ENCODE peak calls at places on chromosomes 1 and 21, in ten cellular contexts. D is CD4-positive, alpha-beta memory T cell; Q is right lobe of liver; S is OCI-LY7; M is left ventricle myocardium inferior; A is heart left ventricle; T is heart right ventricle; P is aorta; I is GM23338; W is pancreas. G is an unnamed sample.

GRCh38 chr1:175338447-175339135 is 146.0 kb upstream of the KIAA0040 start:
- DNase-seq in A (no peak), M (no peak), W (no peak), P (no peak), I (peak; percentile 87), S (peak; percentile 80), Q (no peak), T (no peak), D (peak; percentile 61), G (peak; percentile 89)

GRCh38 chr1:119373465-119373864 is 4.9 kb downstream of the HAO2 start:
- DNase-seq in W (no peak), M (no peak), T (no peak), Q (no peak), S (no peak), P (no peak), A (no peak), D (no peak), I (no peak), G (no peak)

GRCh38 chr1:241749924-241750695 is 97.9 kb upstream of the EXO1 start:
- DNase-seq in T (no peak), M (no peak), A (no peak), S (no peak), P (no peak), Q (no peak), D (no peak), W (no peak), I (no peak), G (no peak)

GRCh38 chr1:192691041-192691440 is 55.1 kb downstream of the RGS13 start:
- DNase-seq in P (no peak), T (no peak), A (no peak), Q (no peak), I (no peak), M (no peak), S (no peak), D (no peak), W (no peak), G (no peak)

GRCh38 chr1:226975259-226975908 is 35.3 kb downstream of the COQ8A start:
- DNase-seq in W (peak; percentile 44), D (no peak), I (no peak), P (no peak), M (peak; percentile 25), A (no peak), S (no peak), Q (no peak), T (no peak), G (no peak)

GRCh38 chr1:27116210-27116609 is 38.7 kb downstream of the SLC9A1 start:
- DNase-seq in Q (no peak), I (no peak), D (no peak), S (no peak), W (no peak), M (peak; percentile 40), A (no peak), T (peak; percentile 38), P (no peak), G (no peak)

GRCh38 chr1:87335175-87335992 is 6.7 kb downstream of the LMO4 start:
- DNase-seq in I (peak; percentile 72), D (peak; percentile 76), M (peak; percentile 76), W (peak; percentile 79), Q (peak; percentile 87), T (peak; percentile 80), A (peak; percentile 90), S (peak; percentile 77), P (peak; percentile 91), G (peak; percentile 71)

GRCh38 chr21:29642551-29643245 is 297.1 kb downstream of the GRIK1 start:
- DNase-seq in T (no peak), M (no peak), A (no peak), D (no peak), P (no peak), Q (no peak), S (no peak), W (no peak), I (no peak), G (no peak)

GRCh38 chr1:150577557-150578277 is 1.7 kb downstream of the MCL1 start:
- DNase-seq in A (no peak), W (no peak), M (no peak), D (peak; percentile 60), T (no peak), P (no peak), I (peak; percentile 14), S (peak; percentile 50), Q (no peak), G (no peak)

GRCh38 chr1:190286111-190286510 is 191.6 kb downstream of the BRINP3 start:
- DNase-seq in W (no peak), Q (no peak), P (no peak), D (no peak), I (no peak), M (no peak), A (no peak), S (no peak), T (no peak), G (no peak)

DNA sequence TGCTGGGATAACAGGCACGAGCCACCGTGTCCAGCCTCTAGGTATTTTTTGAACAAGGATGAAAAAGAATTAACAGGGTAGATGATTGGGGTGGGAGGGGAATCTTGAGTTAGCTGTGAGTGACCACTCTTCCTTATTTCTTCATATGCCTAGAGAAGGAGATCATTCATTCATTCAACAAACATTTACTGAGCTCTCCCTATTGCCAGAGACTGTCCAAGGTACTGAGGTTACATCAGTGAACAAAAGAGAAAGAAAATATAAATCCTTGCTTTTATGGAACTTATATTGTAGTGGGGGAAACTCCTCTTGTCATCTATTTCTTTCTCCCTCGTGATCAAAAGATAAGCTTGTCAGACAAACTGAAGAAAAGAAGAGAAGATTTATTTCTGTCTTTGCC is 62.9 kb downstream of the S1PR1 start:
- DNase-seq in D (no peak), M (no peak), P (no peak), S (no peak), W (no peak), I (no peak), A (no peak), T (no peak), Q (no peak), G (no peak)
- H3K27ac ChIP-seq in D (no peak overlapping the region), M (no peak overlapping the region), P (no peak overlapping the region), S (no peak overlapping the region), W (no peak overlapping the region), I (no peak overlapping the region), A (peak overlapping the region; percentile 27), T (no peak overlapping the region), Q (no peak overlapping the region), G (no peak overlapping the region)

GRCh38 chr1:117675907-117676430 is 70.1 kb downstream of the TENT5C start:
- DNase-seq in S (no peak), T (no peak), Q (no peak), M (no peak), D (no peak), I (no peak), A (no peak), P (no peak), W (no peak), G (no peak)
- H3K27ac ChIP-seq in S (no peak overlapping the region), T (peak overlapping the region; percentile 69), Q (no peak overlapping the region), M (peak overlapping the region; percentile 92), D (no peak overlapping the region), I (no peak overlapping the region), A (peak overlapping the region; percentile 49), P (peak overlapping the region; percentile 47), W (no peak overlapping the region), G (no peak overlapping the region)

GRCh38 chr1:28329395-28330153 is 734 bp downstream of the MED18 start:
- DNase-seq in P (peak; percentile 78), T (peak; percentile 14), D (no peak), W (peak; percentile 59), I (peak; percentile 76), A (no peak), Q (peak; percentile 57), M (no peak), S (peak; percentile 60), G (peak; percentile 28)

GRCh38 chr1:28326980-28327379 is 1.9 kb upstream of the MED18 start:
- DNase-seq in Q (no peak), D (no peak), S (peak; percentile 20), P (no peak), W (no peak), M (no peak), I (no peak), T (no peak), A (no peak), G (no peak)

GRCh38 chr1:28323720-28324119 is 5.1 kb upstream of the MED18 start:
- DNase-seq in W (no peak), A (no peak), P (no peak), Q (no peak), M (no peak), T (no peak), D (no peak), I (no peak), S (no peak), G (peak; percentile 16)

GRCh38 chr1:28328228-28328648 is 602 bp upstream of the MED18 start:
- DNase-seq in W (no peak), D (no peak), Q (no peak), M (no peak), T (peak; percentile 14), S (no peak), I (no peak), A (no peak), P (no peak), G (no peak)

GRCh38 chr1:28326505-28326904 is 2.3 kb upstream of the MED18 start:
- DNase-seq in M (no peak), Q (no peak), W (no peak), I (no peak), T (no peak), D (no peak), P (no peak), S (peak; percentile 31), A (no peak), G (no peak)
- H3K27ac ChIP-seq in M (no peak overlapping the region), Q (no peak overlapping the region), W (no peak overlapping the region), I (no peak overlapping the region), T (no peak overlapping the region), D (no peak overlapping the region), P (no peak overlapping the region), S (peak overlapping the region; percentile 61), A (peak overlapping the region; percentile 51), G (no peak overlapping the region)

GRCh38 chr21:28016571-28016970 is 976.1 kb downstream of the LTN1 start:
- DNase-seq in Q (no peak), S (no peak), P (no peak), W (no peak), A (no peak), M (no peak), T (no peak), D (no peak), I (no peak), G (no peak)

GRCh38 chr21:28018213-28018612 is 974.5 kb downstream of the LTN1 start:
- DNase-seq in P (no peak), S (no peak), Q (no peak), A (no peak), M (no peak), D (peak; percentile 24), T (no peak), I (no peak), W (peak; percentile 34), G (no peak)

DNA sequence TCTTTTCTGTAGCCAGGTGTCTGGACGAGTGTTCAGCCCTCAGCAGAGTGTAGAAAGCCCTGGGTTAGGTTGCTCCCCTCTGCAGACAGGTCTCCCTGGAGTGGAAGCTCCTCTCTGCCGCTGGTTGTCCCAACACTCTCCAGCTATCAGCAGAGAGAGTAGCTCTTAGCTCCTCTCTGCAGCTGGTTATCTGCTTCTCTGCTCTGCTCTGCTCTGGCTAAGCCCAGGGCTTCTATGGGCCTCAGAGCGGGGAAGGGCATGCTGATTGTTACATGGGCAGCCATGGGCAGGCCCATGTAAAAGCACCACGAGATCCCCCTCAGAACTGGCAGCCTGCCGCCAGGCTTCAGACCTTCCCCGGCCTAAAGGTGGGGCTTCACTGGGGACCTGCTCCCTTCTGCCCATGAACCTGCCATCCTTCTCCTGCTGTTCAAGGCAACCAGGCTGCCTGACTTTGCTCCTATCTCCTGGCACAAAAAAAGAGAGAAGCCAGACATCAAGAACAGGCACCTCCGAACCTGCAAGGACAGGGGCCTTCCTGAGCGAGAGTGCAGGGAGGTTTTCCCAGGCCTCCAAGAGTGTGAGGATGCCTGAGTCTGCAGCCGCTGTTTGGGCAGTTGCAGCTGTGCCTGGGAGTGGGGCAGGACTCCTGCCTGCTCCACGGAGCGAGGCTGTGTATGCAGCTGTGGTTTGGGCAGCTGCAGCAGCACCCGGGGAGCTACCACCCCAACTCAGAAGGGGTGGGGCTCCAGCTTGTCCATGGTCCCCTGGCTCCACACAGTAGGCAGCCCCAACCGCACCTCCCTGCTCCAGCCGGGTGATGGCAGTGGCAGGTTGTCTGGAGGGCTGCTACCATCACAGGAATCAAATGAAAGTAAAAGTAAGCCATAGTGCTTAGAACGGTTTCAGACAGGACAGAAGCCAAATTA is 973.7 kb downstream of the LTN1 start:
- DNase-seq in Q (no peak), T (peak; percentile 17), D (peak; percentile 30), A (no peak), M (no peak), I (peak; percentile 5), S (peak; percentile 15), P (no peak), W (peak; percentile 54), G (no peak)
- H3K27ac ChIP-seq in Q (no peak overlapping the region), T (no peak overlapping the region), D (no peak overlapping the region), A (no peak overlapping the region), M (no peak overlapping the region), I (no peak overlapping the region), S (no peak overlapping the region), P (no peak overlapping the region), W (no peak overlapping the region), G (no peak overlapping the region)

G was measured in WERI-Rb-1.